ENCODE peak calls at places on chromosomes 13 and 19, in six cellular contexts. One of them, this sample, is unnamed.

GRCh38 chr19:51546650-51547396 is 15.4 kb upstream of the SIGLEC6 start:
- DNase-seq in H1: no peak
- DNase-seq in K562: peak
- DNase-seq in GM12878: no peak
- DNase-seq in SK-N-SH: no peak
- DNase-seq in HepG2: no peak
- DNase-seq in this sample: peak

GRCh38 chr13:39855236-39855635 is 199.8 kb downstream of the COG6 start:
- DNase-seq in SK-N-SH: peak
- DNase-seq in HepG2: no peak
- DNase-seq in GM12878: no peak
- DNase-seq in H1: no peak
- DNase-seq in K562: no peak
- DNase-seq in this sample: no peak

GRCh38 chr19:47704024-47704423 is 9.2 kb upstream of the EHD2 start:
- DNase-seq in GM12878: no peak
- DNase-seq in HepG2: no peak
- DNase-seq in H1: no peak
- DNase-seq in SK-N-SH: no peak
- DNase-seq in K562: no peak
- DNase-seq in this sample: peak

GRCh38 chr13:36914648-36915047 is 5.4 kb downstream of the SMAD9 start:
- DNase-seq in HepG2: no peak
- DNase-seq in GM12878: no peak
- DNase-seq in H1: no peak
- DNase-seq in K562: no peak
- DNase-seq in SK-N-SH: no peak
- DNase-seq in this sample: no peak

GRCh38 chr19:13483215-13483614 is 23.1 kb downstream of the CACNA1A start:
- DNase-seq in H1: no peak
- DNase-seq in K562: peak
- DNase-seq in SK-N-SH: no peak
- DNase-seq in GM12878: no peak
- DNase-seq in HepG2: no peak
- DNase-seq in this sample: no peak

GRCh38 chr13:26497991-26498423 is 59.5 kb upstream of the WASF3 start:
- DNase-seq in H1: no peak
- DNase-seq in HepG2: no peak
- DNase-seq in SK-N-SH: no peak
- DNase-seq in GM12878: no peak
- DNase-seq in K562: no peak
- DNase-seq in this sample: peak

GRCh38 chr13:75666646-75667351 is 30.7 kb downstream of the LMO7 start:
- DNase-seq in SK-N-SH: no peak
- DNase-seq in GM12878: no peak
- DNase-seq in HepG2: no peak
- DNase-seq in K562: no peak
- DNase-seq in H1: no peak
- DNase-seq in this sample: peak

GRCh38 chr19:52679598-52679997 is 41.4 kb upstream of the ZNF83 start:
- DNase-seq in K562: peak
- DNase-seq in SK-N-SH: peak
- DNase-seq in H1: no peak
- DNase-seq in GM12878: no peak
- DNase-seq in HepG2: no peak
- DNase-seq in this sample: no peak

DNA sequence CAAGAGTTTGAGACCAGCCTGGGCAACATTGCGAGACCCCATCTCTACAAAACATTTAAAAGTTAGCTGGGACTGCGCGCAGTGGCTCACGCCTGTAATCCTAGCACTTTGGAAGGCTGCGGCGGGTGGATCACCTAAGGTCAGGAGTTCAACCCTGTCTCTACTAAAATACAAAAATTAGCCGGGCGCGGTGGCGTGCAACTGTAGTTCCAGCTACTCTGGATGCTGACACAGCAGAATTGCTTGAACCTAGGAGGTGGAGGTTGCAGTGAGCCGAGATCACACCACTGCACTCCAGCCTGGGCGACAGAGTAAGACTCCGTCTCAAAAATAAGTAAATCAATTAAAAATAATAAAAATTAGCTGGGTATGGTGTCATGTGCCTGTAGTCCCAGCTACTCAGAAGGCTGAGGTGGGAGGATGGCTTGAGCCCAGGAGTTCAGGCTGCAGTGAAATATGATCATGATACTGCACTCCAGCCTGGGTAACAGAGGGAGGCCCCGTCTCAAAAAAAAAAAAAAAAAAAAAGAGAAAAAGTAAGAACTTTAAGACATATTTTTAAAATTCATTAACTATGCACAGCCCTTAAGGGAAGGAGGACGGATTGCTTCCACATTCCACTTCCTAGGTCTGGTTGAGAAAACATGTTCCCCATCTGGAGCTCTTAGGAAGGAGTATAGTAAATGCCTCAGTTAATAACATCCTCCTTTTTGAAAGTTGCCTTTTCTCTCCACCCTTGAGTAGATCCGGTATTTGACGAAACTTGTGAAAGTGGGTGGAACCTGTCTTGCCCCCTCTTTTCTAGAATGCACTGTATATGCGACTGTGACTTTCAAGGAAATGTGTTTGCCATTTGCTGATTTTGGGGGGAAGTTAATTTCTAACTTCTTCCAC is 26.1 kb downstream of the EXOC3L2 start:
- DNase-seq in HepG2: no peak
- DNase-seq in SK-N-SH: no peak
- DNase-seq in K562: peak
- DNase-seq in GM12878: no peak
- DNase-seq in H1: no peak
- DNase-seq in this sample: no peak
- TF ChIP-seq USF2 in HepG2: no peak
- TF ChIP-seq USF2 in SK-N-SH: no peak
- TF ChIP-seq USF2 in K562: no peak
- TF ChIP-seq USF2 in GM12878: no peak
- TF ChIP-seq USF2 in H1: no peak
- TF ChIP-seq USF2 in this sample: no peak

GRCh38 chr13:73496711-73497110 is 437.9 kb downstream of the KLF5 start:
- DNase-seq in HepG2: no peak
- DNase-seq in GM12878: no peak
- DNase-seq in H1: no peak
- DNase-seq in SK-N-SH: no peak
- DNase-seq in K562: no peak
- DNase-seq in this sample: no peak

GRCh38 chr13:73497430-73497829 is 438.6 kb downstream of the KLF5 start:
- DNase-seq in H1: no peak
- DNase-seq in HepG2: no peak
- DNase-seq in GM12878: no peak
- DNase-seq in K562: no peak
- DNase-seq in SK-N-SH: no peak
- DNase-seq in this sample: no peak

GRCh38 chr13:73492811-73493210 is 434.0 kb downstream of the KLF5 start:
- DNase-seq in K562: no peak
- DNase-seq in SK-N-SH: no peak
- DNase-seq in H1: no peak
- DNase-seq in HepG2: no peak
- DNase-seq in GM12878: no peak
- DNase-seq in this sample: no peak
- H2AFZ ChIP-seq in K562: no peak
- H2AFZ ChIP-seq in SK-N-SH: no peak
- H2AFZ ChIP-seq in H1: no peak
- H2AFZ ChIP-seq in HepG2: no peak
- H2AFZ ChIP-seq in GM12878: no peak
- H2AFZ ChIP-seq in this sample: no peak

DNA sequence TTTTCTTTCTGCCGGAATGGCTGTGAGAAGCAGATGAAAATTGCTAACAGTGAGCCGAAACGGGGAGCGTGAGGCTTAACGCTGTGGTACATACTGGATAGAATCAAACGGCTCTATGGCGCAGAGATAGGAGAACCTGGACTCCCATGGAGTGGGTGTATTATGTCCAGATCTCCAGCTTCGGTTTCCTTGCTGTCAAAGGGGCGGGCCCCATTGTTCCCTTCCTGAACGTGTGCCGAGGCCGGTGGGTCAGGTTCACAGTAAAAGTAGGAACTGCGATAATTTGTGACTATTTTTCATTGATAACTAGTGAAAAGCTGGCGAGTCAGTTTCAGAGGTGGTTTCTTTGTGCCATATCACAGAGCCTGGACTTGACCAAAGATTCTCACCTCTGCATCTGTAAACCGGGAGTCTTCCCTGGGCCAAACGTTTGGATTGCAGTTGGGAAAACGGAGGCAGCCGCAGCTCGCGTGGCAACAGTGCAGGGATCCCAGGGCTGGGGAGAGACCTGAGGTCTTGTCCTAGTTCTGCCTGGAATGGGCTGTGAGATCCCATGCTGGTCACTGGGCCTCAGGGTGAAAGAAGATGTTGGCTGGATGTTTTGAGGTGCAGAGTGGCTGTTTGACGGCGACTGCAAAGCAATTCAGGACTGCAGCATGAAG is 752 bp downstream of the RPL18A start:
- DNase-seq in K562: peak
- DNase-seq in H1: no peak
- DNase-seq in SK-N-SH: no peak
- DNase-seq in GM12878: no peak
- DNase-seq in HepG2: no peak
- DNase-seq in this sample: no peak
- TF ChIP-seq USF2 in K562: no peak
- TF ChIP-seq USF2 in H1: no peak
- TF ChIP-seq USF2 in SK-N-SH: no peak
- TF ChIP-seq USF2 in GM12878: no peak
- TF ChIP-seq USF2 in HepG2: no peak
- TF ChIP-seq USF2 in this sample: no peak

GRCh38 chr19:41352609-41353465 is 885 bp downstream of the TGFB1 start:
- DNase-seq in K562: peak
- DNase-seq in GM12878: no peak
- DNase-seq in HepG2: peak
- DNase-seq in SK-N-SH: peak
- DNase-seq in H1: peak
- DNase-seq in this sample: peak
- H2AFZ ChIP-seq in K562: peak
- H2AFZ ChIP-seq in GM12878: no peak
- H2AFZ ChIP-seq in HepG2: no peak
- H2AFZ ChIP-seq in SK-N-SH: no peak
- H2AFZ ChIP-seq in H1: peak
- H2AFZ ChIP-seq in this sample: peak

GRCh38 chr19:27851543-27852060 is 1361.3 kb downstream of the UQCRFS1 start:
- DNase-seq in HepG2: no peak
- DNase-seq in H1: no peak
- DNase-seq in GM12878: no peak
- DNase-seq in K562: no peak
- DNase-seq in SK-N-SH: no peak
- DNase-seq in this sample: no peak
- TF ChIP-seq USF2 in HepG2: no peak
- TF ChIP-seq USF2 in H1: no peak
- TF ChIP-seq USF2 in GM12878: no peak
- TF ChIP-seq USF2 in K562: no peak
- TF ChIP-seq USF2 in SK-N-SH: no peak
- TF ChIP-seq USF2 in this sample: no peak

GRCh38 chr13:112835796-112836195 is 133.2 kb upstream of the MCF2L start:
- DNase-seq in GM12878: no peak
- DNase-seq in H1: no peak
- DNase-seq in K562: no peak
- DNase-seq in HepG2: no peak
- DNase-seq in SK-N-SH: no peak
- DNase-seq in this sample: no peak
- H2AFZ ChIP-seq in GM12878: no peak
- H2AFZ ChIP-seq in H1: no peak
- H2AFZ ChIP-seq in K562: no peak
- H2AFZ ChIP-seq in HepG2: no peak
- H2AFZ ChIP-seq in SK-N-SH: no peak
- H2AFZ ChIP-seq in this sample: no peak

GRCh38 chr19:33392341-33393285 is 19.1 kb downstream of the CEBPG start:
- DNase-seq in H1: no peak
- DNase-seq in K562: no peak
- DNase-seq in HepG2: peak
- DNase-seq in GM12878: no peak
- DNase-seq in SK-N-SH: peak
- DNase-seq in this sample: no peak

GRCh38 chr19:33393286-33394005 is 19.9 kb downstream of the CEBPG start:
- DNase-seq in HepG2: peak
- DNase-seq in H1: no peak
- DNase-seq in SK-N-SH: peak
- DNase-seq in K562: no peak
- DNase-seq in GM12878: no peak
- DNase-seq in this sample: no peak

GRCh38 chr19:33390908-33391630 is 17.6 kb downstream of the CEBPG start:
- DNase-seq in H1: no peak
- DNase-seq in K562: no peak
- DNase-seq in HepG2: no peak
- DNase-seq in SK-N-SH: peak
- DNase-seq in GM12878: no peak
- DNase-seq in this sample: no peak

GRCh38 chr19:33390120-33390907 is 16.8 kb downstream of the CEBPG start:
- DNase-seq in SK-N-SH: peak
- DNase-seq in K562: no peak
- DNase-seq in HepG2: no peak
- DNase-seq in H1: no peak
- DNase-seq in GM12878: no peak
- DNase-seq in this sample: no peak

DNA sequence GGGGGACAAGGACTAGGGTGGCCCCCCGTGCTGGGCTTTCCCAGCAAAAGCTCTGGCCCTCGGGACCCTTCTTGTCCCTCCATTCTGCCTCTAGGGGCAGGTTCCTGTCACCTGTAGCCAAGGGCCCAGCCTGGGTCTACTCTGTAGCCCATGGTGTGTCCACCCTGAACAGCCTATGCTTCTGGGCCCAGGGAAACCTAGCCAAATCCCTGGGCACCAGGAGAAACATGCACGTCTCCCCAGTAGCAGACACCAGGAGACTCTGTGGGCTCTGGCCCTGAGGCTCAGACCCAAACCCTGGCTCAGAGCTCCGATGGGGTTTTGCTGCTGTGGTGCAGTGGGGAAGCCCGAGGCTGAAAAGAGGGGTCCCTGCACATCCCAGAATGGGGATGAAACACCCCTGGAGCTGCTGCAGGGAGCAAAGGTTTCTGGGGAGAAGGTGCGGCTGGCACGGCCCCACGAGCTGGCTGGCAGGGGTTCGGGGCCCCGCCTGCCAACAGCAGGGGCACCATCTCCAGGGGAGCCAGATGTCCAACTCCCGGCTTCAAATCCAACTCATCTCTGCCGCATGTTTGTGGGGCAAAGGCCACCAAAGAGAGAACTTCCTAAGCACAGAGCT is 18.2 kb downstream of the CEBPG start:
- DNase-seq in HepG2: no peak
- DNase-seq in GM12878: no peak
- DNase-seq in H1: no peak
- DNase-seq in SK-N-SH: peak
- DNase-seq in K562: no peak
- DNase-seq in this sample: no peak
- TF ChIP-seq USF2 in HepG2: no peak
- TF ChIP-seq USF2 in GM12878: no peak
- TF ChIP-seq USF2 in H1: no peak
- TF ChIP-seq USF2 in SK-N-SH: no peak
- TF ChIP-seq USF2 in K562: no peak
- TF ChIP-seq USF2 in this sample: no peak